ENCODE peak calls at places on chromosomes 1 and 21, in seven cellular contexts. Y is ovary; O is HAP-1; L is heart left ventricle; Z is right cardiac atrium; N is A549; W is effector memory CD4-positive, alpha-beta T cell. F is an unnamed sample. For H3K4me1, the result is how much of the 10 kb centered on the place peaks cover.

GRCh38 chr1:12309783-12310742 is 80.2 kb downstream of the VPS13D start:
- DNase-seq in Y (no peak), O (no peak), L (no peak), Z (no peak), N (no peak), W (no peak), F (no peak)

GRCh38 chr1:36562181-36562685 is 79.5 kb upstream of the CSF3R start:
- DNase-seq in Y (no peak), O (no peak), L (no peak), Z (no peak), N (no peak), W (no peak), F (no peak)

GRCh38 chr1:78222225-78222961 is 176.6 kb downstream of the GIPC2 start:
- DNase-seq in Y (no peak), O (no peak), L (no peak), Z (no peak), N (no peak), W (no peak), F (no peak)

GRCh38 chr1:91099746-91100621 is 78.1 kb upstream of the ZNF644 start:
- DNase-seq in Y (no peak), O (no peak), L (no peak), Z (no peak), N (no peak), W (no peak), F (peak)

GRCh38 chr1:46613661-46614603 is 2.7 kb downstream of the MOB3C start:
- DNase-seq in Y (peak), O (no peak), L (peak), Z (peak), N (no peak), W (no peak), F (peak)

GRCh38 chr1:176033474-176033873 is 173.6 kb downstream of the COP1 start:
- DNase-seq in Y (no peak), O (no peak), L (no peak), Z (no peak), N (no peak), W (no peak), F (peak)

GRCh38 chr1:71522721-71523120 is 441.9 kb upstream of the ZRANB2 start:
- DNase-seq in Y (no peak), O (no peak), L (no peak), Z (no peak), N (no peak), W (no peak), F (peak)

GRCh38 chr1:56645663-56646330 is 683 bp downstream of the PRKAA2 start:
- DNase-seq in Y (peak), O (no peak), L (no peak), Z (peak), N (peak), W (no peak), F (peak)

GRCh38 chr21:32641715-32642698 is 29.8 kb upstream of the CFAP298 start:
- DNase-seq in Y (no peak), O (no peak), L (no peak), Z (no peak), N (no peak), W (no peak), F (no peak)

GRCh38 chr1:147849097-147849873 is 53.3 kb upstream of the GJA8 start:
- DNase-seq in Y (no peak), O (no peak), L (no peak), Z (no peak), N (no peak), W (no peak), F (peak)

GRCh38 chr1:203276408-203276807 is 28.9 kb upstream of the BTG2 start:
- DNase-seq in Y (no peak), O (no peak), L (no peak), Z (no peak), N (no peak), W (no peak), F (no peak)
- H3K4me1 ChIP-seq in Y (under half), O (under half), L (under half), Z (under half), N (under half), W (under half), F (under half)

GRCh38 chr1:109933856-109934711 is 23.4 kb downstream of the CSF1 start:
- DNase-seq in Y (no peak), O (no peak), L (no peak), Z (no peak), N (no peak), W (no peak), F (peak)

GRCh38 chr1:109938556-109938955 is 27.9 kb downstream of the CSF1 start:
- DNase-seq in Y (no peak), O (no peak), L (no peak), Z (no peak), N (no peak), W (no peak), F (no peak)

GRCh38 chr1:109942434-109942833 is 31.8 kb downstream of the CSF1 start:
- DNase-seq in Y (no peak), O (no peak), L (no peak), Z (no peak), N (no peak), W (no peak), F (no peak)

GRCh38 chr1:109935451-109935900 is 24.8 kb downstream of the CSF1 start:
- DNase-seq in Y (no peak), O (no peak), L (no peak), Z (no peak), N (no peak), W (no peak), F (no peak)

DNA sequence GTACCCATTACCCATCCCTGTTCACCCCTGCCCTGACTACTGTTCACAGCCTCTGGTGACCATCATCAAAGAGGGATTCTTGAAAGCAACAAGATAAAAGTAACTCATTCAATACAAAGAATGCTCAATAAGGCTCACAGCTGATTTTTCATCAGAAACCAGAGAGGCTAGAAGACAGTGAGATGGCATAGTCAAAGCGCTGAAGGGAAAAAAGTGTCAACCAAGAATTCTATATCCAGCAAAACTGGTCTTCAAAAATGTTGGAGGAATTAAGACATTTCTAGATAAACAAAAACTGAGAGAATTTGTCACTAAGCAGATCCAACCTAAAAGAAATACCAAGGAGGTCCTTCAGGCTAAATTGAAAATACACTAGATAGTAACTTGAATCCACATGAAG is 27.1 kb downstream of the CSF1 start:
- DNase-seq in Y (no peak), O (no peak), L (no peak), Z (no peak), N (no peak), W (no peak), F (no peak)
- H3K4me3 ChIP-seq in Y (no peak), O (no peak), L (no peak), Z (no peak), N (no peak), W (no peak), F (no peak)

GRCh38 chr21:45032332-45032731 is 42.0 kb upstream of the ADARB1 start:
- DNase-seq in Y (no peak), O (no peak), L (no peak), Z (no peak), N (no peak), W (no peak), F (no peak)

GRCh38 chr21:45030637-45031218 is 43.7 kb upstream of the ADARB1 start:
- DNase-seq in Y (no peak), O (no peak), L (peak), Z (no peak), N (no peak), W (no peak), F (no peak)

GRCh38 chr21:45031231-45032191 is 42.9 kb upstream of the ADARB1 start:
- DNase-seq in Y (no peak), O (no peak), L (no peak), Z (no peak), N (no peak), W (no peak), F (no peak)

GRCh38 chr21:45029298-45029967 is 44.9 kb upstream of the ADARB1 start:
- DNase-seq in Y (no peak), O (no peak), L (peak), Z (peak), N (no peak), W (no peak), F (no peak)

GRCh38 chr21:45029968-45030636 is 44.3 kb upstream of the ADARB1 start:
- DNase-seq in Y (no peak), O (no peak), L (no peak), Z (no peak), N (no peak), W (no peak), F (no peak)
- H3K4me1 ChIP-seq in Y (under half), O (under half), L (under half), Z (under half), N (under half), W (under half), F (under half)

GRCh38 chr1:196873385-196873784 is 14.5 kb upstream of the CFHR4 start:
- DNase-seq in Y (no peak), O (no peak), L (no peak), Z (no peak), N (no peak), W (no peak), F (no peak)

GRCh38 chr1:196875935-196876334 is 11.9 kb upstream of the CFHR4 start:
- DNase-seq in Y (no peak), O (no peak), L (no peak), Z (no peak), N (no peak), W (no peak), F (no peak)

GRCh38 chr1:196877964-196878363 is 9.9 kb upstream of the CFHR4 start:
- DNase-seq in Y (no peak), O (no peak), L (no peak), Z (no peak), N (peak), W (no peak), F (no peak)
- H3K4me3 ChIP-seq in Y (no peak), O (no peak), L (no peak), Z (no peak), N (peak), W (no peak), F (no peak)

DNA sequence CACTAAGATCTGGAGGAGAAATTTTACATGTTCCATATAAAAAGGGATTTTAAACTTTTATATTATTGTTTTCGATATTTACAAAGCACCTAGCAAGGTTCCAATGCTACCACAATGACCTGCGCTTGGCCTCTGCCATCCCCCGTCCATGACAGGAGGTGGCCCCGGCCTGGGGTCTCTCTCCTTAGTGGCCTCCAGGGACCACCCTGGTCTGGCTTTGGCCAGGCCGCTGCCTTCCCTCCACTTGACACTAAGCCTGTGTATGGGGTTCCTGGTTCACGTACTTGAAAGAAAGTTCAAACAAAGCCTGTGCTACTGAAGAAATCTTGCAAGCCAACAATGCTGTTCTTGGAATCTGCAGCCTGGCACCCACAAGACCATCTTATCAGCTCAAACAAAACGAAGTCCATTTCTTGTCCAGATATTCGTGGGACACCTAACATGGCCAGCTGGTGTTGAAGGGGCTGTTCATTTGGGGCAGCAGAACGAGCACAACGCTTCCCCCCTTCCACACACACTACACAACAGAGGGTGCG is 12.8 kb downstream of the PRDM15 start:
- DNase-seq in Y (no peak), O (no peak), L (no peak), Z (no peak), N (no peak), W (no peak), F (no peak)
- H3K4me1 ChIP-seq in Y (under half), O (under half), L (under half), Z (under half), N (under half), W (under half), F (under half)

GRCh38 chr1:76294470-76295194 is 220.1 kb downstream of the ST6GALNAC3 start:
- DNase-seq in Y (no peak), O (no peak), L (no peak), Z (no peak), N (no peak), W (no peak), F (no peak)
- H3K4me3 ChIP-seq in Y (no peak), O (no peak), L (no peak), Z (no peak), N (no peak), W (no peak), F (no peak)

GRCh38 chr1:110756506-110756905 is 81.8 kb upstream of the KCNA3 start:
- DNase-seq in Y (no peak), O (no peak), L (peak), Z (peak), N (no peak), W (no peak), F (no peak)

GRCh38 chr1:110749960-110750359 is 75.2 kb upstream of the KCNA3 start:
- DNase-seq in Y (no peak), O (no peak), L (no peak), Z (no peak), N (no peak), W (no peak), F (no peak)

GRCh38 chr1:110750446-110751029 is 75.8 kb upstream of the KCNA3 start:
- DNase-seq in Y (no peak), O (no peak), L (no peak), Z (no peak), N (no peak), W (no peak), F (no peak)

DNA sequence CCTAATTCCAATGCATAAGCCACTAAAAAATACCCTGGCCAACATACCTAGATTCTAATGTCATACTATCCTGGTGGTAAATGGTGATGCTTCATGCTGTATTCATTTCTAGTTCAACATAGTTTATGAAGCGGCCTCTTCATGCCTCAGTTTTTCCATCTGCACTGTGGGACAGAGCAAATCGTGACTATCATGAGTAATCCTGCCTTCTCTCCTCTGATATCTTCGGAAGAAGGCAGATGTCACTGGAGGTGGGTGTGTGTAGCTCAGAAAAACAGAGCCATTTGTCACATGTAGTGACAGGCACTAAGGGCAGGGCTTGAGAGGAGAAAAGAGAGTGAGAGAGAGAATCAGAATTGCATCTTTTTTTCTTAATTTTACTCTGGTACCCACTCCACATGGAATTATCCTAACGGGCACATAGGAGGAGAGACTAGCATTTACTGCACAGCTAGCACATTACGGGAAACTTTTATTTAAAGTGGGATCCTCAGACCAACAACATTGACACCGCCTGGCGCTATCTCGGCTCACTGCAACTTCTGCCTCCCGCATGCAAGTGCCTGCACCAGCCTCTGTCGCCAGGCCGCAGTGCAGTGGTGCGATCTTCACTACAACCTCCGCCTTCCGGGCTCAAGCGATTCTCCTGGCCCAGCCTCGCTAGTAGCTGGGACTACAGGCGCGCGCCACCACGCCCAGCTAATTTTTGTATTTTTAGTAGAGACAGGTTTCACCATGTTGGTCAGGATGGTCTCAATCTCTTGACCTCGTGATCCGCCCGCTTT is 78.4 kb upstream of the KCNA3 start:
- DNase-seq in Y (no peak), O (no peak), L (no peak), Z (no peak), N (no peak), W (no peak), F (no peak)
- H3K4me1 ChIP-seq in Y (under half), O (under half), L (under half), Z (under half), N (under half), W (under half), F (under half)

DNA sequence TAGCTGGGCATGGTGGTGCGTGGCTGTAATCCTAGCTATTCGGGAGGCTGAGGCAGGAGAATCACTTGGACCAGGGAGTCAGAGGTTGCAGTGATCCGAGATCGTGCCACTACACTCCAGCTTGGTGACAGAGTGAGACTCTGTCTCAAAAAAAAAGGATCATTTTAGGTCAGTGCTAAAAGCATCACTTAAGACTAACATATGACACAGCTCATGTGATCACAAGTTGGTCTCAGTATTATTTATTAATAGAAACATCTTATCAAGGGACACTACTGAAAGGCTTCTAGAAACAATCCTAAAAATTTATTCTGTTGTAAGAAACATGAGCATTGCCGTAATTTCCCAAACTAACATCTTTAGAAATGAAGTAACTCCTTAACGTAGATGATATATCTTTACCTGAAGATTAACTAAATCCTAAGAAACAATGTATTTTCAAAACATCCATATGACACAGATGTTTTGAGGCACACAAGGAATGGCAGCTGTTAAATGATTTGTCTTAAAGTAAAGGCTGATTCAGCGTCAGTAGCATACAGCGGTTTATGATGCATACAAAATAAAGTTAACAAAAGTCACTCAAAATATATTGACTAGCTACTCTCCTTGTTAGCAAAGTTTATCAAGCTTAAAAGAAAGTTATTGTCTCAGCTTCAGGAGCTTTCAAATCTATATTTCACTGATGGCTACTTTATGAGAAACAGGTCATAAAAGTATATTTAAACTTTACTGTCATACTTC is 2.6 kb downstream of the NIBAN1 start:
- DNase-seq in Y (no peak), O (no peak), L (no peak), Z (no peak), N (no peak), W (no peak), F (no peak)
- H3K4me3 ChIP-seq in Y (no peak), O (no peak), L (peak), Z (peak), N (no peak), W (no peak), F (no peak)

GRCh38 chr1:153546371-153546770 is 765 bp upstream of the S100A4 start:
- DNase-seq in Y (no peak), O (no peak), L (no peak), Z (no peak), N (no peak), W (no peak), F (no peak)
- H3K4me1 ChIP-seq in Y (under half), O (under half), L (under half), Z (under half), N (half or more), W (under half), F (half or more)

F was measured in PC-3.